ENCODE peak calls at places on chromosomes 7 and 10, in four cellular contexts. Z, V, B and K are unnamed samples.

GRCh38 chr7:7475601-7476000 is 60.1 kb downstream of the COL28A1 start:
- DNase-seq in Z (no peak), V (no peak), B (no peak), K (no peak)

GRCh38 chr10:129090618-129091366 is 376.2 kb upstream of the MGMT start:
- DNase-seq in Z (no peak), V (no peak), B (no peak), K (no peak)

GRCh38 chr7:26863504-26864308 is 684 bp downstream of the SKAP2 start:
- DNase-seq in Z (peak), V (peak), B (peak), K (peak)

GRCh38 chr7:77409005-77409738 is 7.0 kb downstream of the GSAP start:
- DNase-seq in Z (no peak), V (peak), B (no peak), K (no peak)

GRCh38 chr7:68414631-68415425 is 1183.4 kb upstream of the AUTS2 start:
- DNase-seq in Z (peak), V (no peak), B (no peak), K (peak)

GRCh38 chr10:74067373-74068370 is 69.8 kb downstream of the VCL start:
- DNase-seq in Z (no peak), V (no peak), B (no peak), K (no peak)

GRCh38 chr10:82041018-82041417 is 166.0 kb downstream of the NRG3 start:
- DNase-seq in Z (no peak), V (no peak), B (no peak), K (no peak)

GRCh38 chr10:124308811-124309210 is 109.9 kb downstream of the OAT start:
- DNase-seq in Z (no peak), V (no peak), B (no peak), K (no peak)

GRCh38 chr7:143015926-143016490 is 10.9 kb downstream of the OR9A2 start:
- DNase-seq in Z (no peak), V (no peak), B (no peak), K (no peak)

GRCh38 chr10:7085913-7086589 is 324.8 kb downstream of the SFMBT2 start:
- DNase-seq in Z (peak), V (no peak), B (no peak), K (peak)

GRCh38 chr7:120862987-120863386 is 5.0 kb upstream of the TSPAN12 start:
- DNase-seq in Z (no peak), V (no peak), B (no peak), K (no peak)

GRCh38 chr10:94602729-94603515 is 57.3 kb downstream of the HELLS start:
- DNase-seq in Z (no peak), V (no peak), B (no peak), K (no peak)

GRCh38 chr7:47329320-47329926 is 252.5 kb downstream of the TNS3 start:
- DNase-seq in Z (no peak), V (no peak), B (no peak), K (no peak)

GRCh38 chr7:961546-962400 is 7.3 kb upstream of the ADAP1 start:
- DNase-seq in Z (no peak), V (no peak), B (no peak), K (no peak)

GRCh38 chr7:55210716-55211115 is 154.4 kb upstream of the LANCL2 start:
- DNase-seq in Z (no peak), V (no peak), B (no peak), K (no peak)

DNA sequence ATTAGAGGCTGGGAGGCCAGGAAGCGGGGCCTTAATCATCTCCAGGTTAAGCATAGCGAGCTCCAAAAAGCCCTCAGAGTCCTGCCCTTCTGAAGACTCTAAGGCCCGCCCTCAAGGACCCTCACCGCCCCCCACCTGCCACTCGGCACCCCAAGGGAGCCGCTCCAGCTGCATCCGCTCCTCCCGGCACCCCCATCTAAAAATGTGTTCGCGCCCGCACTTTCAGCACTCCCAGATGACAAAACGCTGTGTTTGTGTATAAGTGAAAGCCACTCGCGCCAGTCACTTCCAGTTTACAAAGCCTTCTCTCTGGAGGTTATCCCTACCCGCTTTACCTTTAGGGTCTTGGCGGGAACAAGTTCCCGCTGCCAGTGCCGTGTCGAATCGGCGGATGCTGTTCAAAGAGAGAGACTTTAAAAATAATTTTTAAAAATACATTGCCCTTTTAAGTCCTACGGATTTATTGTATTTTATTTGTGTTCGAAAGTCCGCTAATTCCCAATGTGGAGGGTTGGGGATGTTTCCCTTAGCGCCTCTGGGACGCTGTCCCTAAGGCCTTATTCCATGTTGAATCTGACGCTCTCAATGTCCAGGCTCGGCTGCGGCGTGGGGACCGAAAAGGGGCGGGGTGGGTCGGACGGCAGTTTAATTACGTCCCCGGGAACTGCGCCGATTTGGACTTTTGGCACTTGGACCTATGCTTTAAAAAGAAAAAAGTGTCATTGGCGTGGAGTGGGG is at the start of the genes DCLRE1A and NHLRC2:
- DNase-seq in Z (peak), V (peak), B (no peak), K (peak)
- TF ChIP-seq REST in Z (no peak), V (no peak), B (no peak), K (peak)

DNA sequence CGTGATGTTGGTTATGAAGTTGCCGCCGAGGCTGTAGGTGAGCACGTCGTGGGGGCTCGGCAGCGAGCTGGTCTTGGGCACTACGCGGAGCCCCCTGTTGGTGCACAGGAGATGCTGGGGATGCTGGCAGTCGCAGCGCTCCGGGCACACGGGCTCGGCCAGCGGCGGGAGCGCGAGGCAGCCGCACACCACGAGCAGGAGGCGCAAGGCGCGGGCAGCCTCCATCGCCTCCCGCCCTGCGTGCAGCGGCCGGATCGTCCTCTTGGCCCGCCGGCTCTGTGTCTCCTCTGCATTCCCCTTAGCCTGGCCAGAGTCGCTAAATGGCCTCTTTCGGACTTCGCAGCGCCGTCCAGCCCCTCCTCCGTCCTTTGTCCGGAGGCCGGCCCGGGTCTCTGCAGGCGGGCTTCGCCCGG is 302 bp downstream of the TRIL start:
- DNase-seq in Z (no peak), V (no peak), B (no peak), K (no peak)
- TF ChIP-seq KDM1A in Z (no peak), V (no peak), B (no peak), K (no peak)

DNA sequence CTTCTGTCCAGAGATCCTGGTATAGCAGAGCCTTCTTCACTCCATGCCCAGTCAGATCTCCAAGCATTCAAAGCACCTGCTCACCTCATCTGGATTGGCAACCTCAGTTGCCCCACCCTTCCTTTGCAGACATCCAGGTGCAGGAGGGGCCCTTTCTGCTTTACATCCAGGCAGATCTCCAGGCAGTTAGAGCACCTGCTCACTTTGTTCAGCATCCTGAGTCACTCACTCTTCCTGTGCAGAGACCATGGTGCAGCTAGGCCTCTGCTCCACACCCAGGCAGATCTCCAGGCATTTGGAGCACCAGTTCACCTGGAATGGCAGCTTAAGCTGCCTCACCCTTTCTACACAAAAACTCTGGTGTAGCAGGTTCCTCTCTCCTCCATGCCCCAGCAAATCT is 153.1 kb downstream of the CDK14 start:
- DNase-seq in Z (no peak), V (no peak), B (no peak), K (no peak)
- TF ChIP-seq CEBPB in Z (no peak), V (no peak), B (no peak), K (no peak)

GRCh38 chr10:97931041-97931440 is 81.4 kb downstream of the GOLGA7B start:
- DNase-seq in Z (no peak), V (no peak), B (no peak), K (no peak)

GRCh38 chr10:97925308-97925938 is 75.8 kb downstream of the GOLGA7B start:
- DNase-seq in Z (no peak), V (no peak), B (no peak), K (no peak)

GRCh38 chr10:97932932-97933530 is 83.4 kb downstream of the GOLGA7B start:
- DNase-seq in Z (no peak), V (no peak), B (no peak), K (no peak)

GRCh38 chr10:97926055-97926454 is 76.4 kb downstream of the GOLGA7B start:
- DNase-seq in Z (no peak), V (no peak), B (no peak), K (no peak)

DNA sequence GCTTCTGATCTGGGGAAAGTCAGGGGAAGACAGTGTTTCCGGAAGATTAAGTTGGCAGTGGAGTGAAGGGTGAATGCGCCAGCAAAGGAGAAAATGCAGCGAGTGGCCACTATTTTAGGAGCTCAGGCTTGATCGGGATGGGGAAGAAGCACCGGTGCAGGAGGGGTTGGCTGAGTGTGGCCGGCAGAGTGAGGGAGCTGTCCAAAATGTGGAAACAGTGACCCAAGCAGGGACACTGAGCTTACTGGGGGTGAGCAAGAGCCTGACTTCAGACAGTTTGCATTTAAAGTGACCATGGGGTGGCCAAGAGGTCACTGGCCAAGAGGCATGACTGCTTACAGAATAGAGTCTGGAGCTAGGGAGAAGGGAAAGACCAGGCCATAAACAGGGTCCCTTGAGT is 79.3 kb downstream of the GOLGA7B start:
- DNase-seq in Z (no peak), V (no peak), B (no peak), K (no peak)
- TF ChIP-seq REST in Z (no peak), V (no peak), B (no peak), K (no peak)

DNA sequence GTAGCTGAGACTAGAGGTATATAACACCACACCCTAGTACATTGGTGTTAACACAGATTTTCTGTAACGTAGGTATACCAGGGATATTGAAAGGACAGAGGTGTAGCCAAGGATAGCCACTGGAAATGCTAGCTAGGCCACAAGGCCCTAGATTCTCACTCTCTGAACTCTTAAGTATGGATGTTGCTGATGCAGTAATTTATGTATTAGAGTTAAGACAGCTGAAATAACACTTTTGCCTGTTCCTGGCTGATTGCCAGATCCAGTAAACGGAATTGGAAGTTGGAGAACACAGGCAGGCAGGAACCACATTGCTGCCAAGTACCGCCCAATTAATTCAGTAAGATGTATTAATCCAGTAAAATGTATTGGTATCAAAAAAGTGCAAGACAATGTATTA is 1.8 kb downstream of the CALU start:
- DNase-seq in Z (no peak), V (no peak), B (no peak), K (no peak)
- TF ChIP-seq KDM1A in Z (no peak), V (no peak), B (no peak), K (no peak)

GRCh38 chr10:23190872-23191763 is 994 bp upstream of the PTF1A start:
- DNase-seq in Z (no peak), V (no peak), B (no peak), K (no peak)
- TF ChIP-seq CEBPB in Z (no peak), V (no peak), B (no peak), K (no peak)

GRCh38 chr10:77297370-77297692 is 340.3 kb downstream of the KCNMA1 start:
- DNase-seq in Z (no peak), V (no peak), B (no peak), K (no peak)
- TF ChIP-seq REST in Z (peak), V (no peak), B (no peak), K (peak)

GRCh38 chr7:44853391-44853790 is 5.5 kb upstream of the H2AZ2 start:
- DNase-seq in Z (no peak), V (no peak), B (no peak), K (peak)

GRCh38 chr7:44849277-44850210 is 1.7 kb upstream of the H2AZ2 start:
- DNase-seq in Z (no peak), V (no peak), B (no peak), K (no peak)

GRCh38 chr7:44847920-44848634 is at the start of gene H2AZ2:
- DNase-seq in Z (peak), V (peak), B (peak), K (peak)

GRCh38 chr7:44854644-44855364 is 6.9 kb upstream of the H2AZ2 start:
- DNase-seq in Z (no peak), V (no peak), B (no peak), K (no peak)

GRCh38 chr7:44852590-44852989 is 4.7 kb upstream of the H2AZ2 start:
- DNase-seq in Z (no peak), V (no peak), B (no peak), K (no peak)
- TF ChIP-seq KDM1A in Z (no peak), V (no peak), B (no peak), K (no peak)

GRCh38 chr10:641149-642010 is 48.1 kb downstream of the DIP2C start:
- DNase-seq in Z (no peak), V (no peak), B (no peak), K (no peak)

GRCh38 chr10:639751-640672 is 49.5 kb downstream of the DIP2C start:
- DNase-seq in Z (no peak), V (no peak), B (no peak), K (no peak)

GRCh38 chr10:640673-641045 is 48.8 kb downstream of the DIP2C start:
- DNase-seq in Z (no peak), V (no peak), B (no peak), K (no peak)

GRCh38 chr10:644076-644942 is 45.2 kb downstream of the DIP2C start:
- DNase-seq in Z (no peak), V (no peak), B (no peak), K (no peak)

GRCh38 chr10:642186-642890 is 47.1 kb downstream of the DIP2C start:
- DNase-seq in Z (no peak), V (no peak), B (no peak), K (peak)
- TF ChIP-seq CEBPB in Z (no peak), V (no peak), B (no peak), K (no peak)

GRCh38 chr7:39565538-39565937 is 666 bp upstream of the YAE1 start:
- DNase-seq in Z (no peak), V (peak), B (no peak), K (no peak)

GRCh38 chr7:39560997-39561396 is 5.2 kb upstream of the YAE1 start:
- DNase-seq in Z (no peak), V (no peak), B (no peak), K (no peak)

GRCh38 chr7:39567294-39567693 is 1.1 kb downstream of the YAE1 start:
- DNase-seq in Z (no peak), V (no peak), B (no peak), K (no peak)

GRCh38 chr7:39560398-39560797 is 5.8 kb upstream of the YAE1 start:
- DNase-seq in Z (no peak), V (no peak), B (no peak), K (no peak)

GRCh38 chr7:39566056-39566921 is at the start of gene YAE1:
- DNase-seq in Z (peak), V (peak), B (peak), K (peak)
- TF ChIP-seq REST in Z (peak), V (no peak), B (no peak), K (no peak)